ENCODE peak calls at places on chromosomes 5 and 9, in ten cellular contexts. L is stimulated activated CD4-positive, alpha-beta T cell treated with anti-CD3 and anti-CD28 coated beads, Interleukin-4, amount 100 ng/mL, for 48 hours; S is HCT116; G is NCI-H460; Z is HTR-8/SVneo; A is HAP-1; M is astrocyte; Q is fibroblast of lung; B is CD8-positive, alpha-beta T cell; K is right atrium auricular region. Y is an unnamed sample.

GRCh38 chr9:111527347-111527746 is 2.4 kb downstream of the ZNF483 start:
- DNase-seq in L (no peak), K (no peak), A (no peak), S (no peak), Z (no peak), M (peak), G (no peak), B (no peak), Q (no peak), Y (no peak)

GRCh38 chr9:107559499-107560086 is 70.0 kb upstream of the KLF4 start:
- DNase-seq in K (no peak), A (no peak), M (no peak), L (no peak), Q (no peak), B (no peak), G (no peak), Z (no peak), S (no peak), Y (no peak)

GRCh38 chr5:54845567-54845941 is 139.8 kb downstream of the ESM1 start:
- DNase-seq in K (no peak), Z (peak), A (no peak), S (no peak), M (peak), G (no peak), Q (peak), L (no peak), B (no peak), Y (no peak)

GRCh38 chr9:135409286-135410200 is 70.0 kb upstream of the PPP1R26 start:
- DNase-seq in G (no peak), M (no peak), K (no peak), Q (no peak), L (no peak), B (no peak), Z (no peak), A (no peak), S (no peak), Y (no peak)

GRCh38 chr5:149666212-149666852 is 63.8 kb upstream of the PPARGC1B start:
- DNase-seq in L (no peak), S (no peak), Q (peak), Z (no peak), B (no peak), K (no peak), A (no peak), M (peak), G (no peak), Y (no peak)

GRCh38 chr9:96331236-96331947 is 29.4 kb upstream of the HSD17B3 start:
- DNase-seq in S (no peak), A (no peak), L (no peak), M (peak), G (no peak), K (no peak), Z (peak), Q (no peak), B (no peak), Y (no peak)

GRCh38 chr5:89388872-89389271 is 505.9 kb upstream of the MEF2C start:
- DNase-seq in Q (no peak), K (no peak), L (no peak), Z (no peak), G (no peak), S (no peak), B (no peak), A (no peak), M (no peak), Y (no peak)

GRCh38 chr9:127950513-127951210 is 13.0 kb upstream of the DPM2 start:
- DNase-seq in K (no peak), B (no peak), Q (no peak), L (no peak), S (no peak), M (no peak), Z (no peak), A (peak), G (no peak), Y (no peak)

GRCh38 chr5:65394078-65394477 is 87.6 kb downstream of the ADAMTS6 start:
- DNase-seq in S (no peak), B (no peak), Z (peak), L (no peak), A (no peak), M (peak), K (peak), Q (peak), G (no peak), Y (no peak)

GRCh38 chr9:101427337-101427736 is 8.2 kb downstream of the ALDOB start:
- DNase-seq in M (no peak), Z (no peak), A (no peak), G (no peak), L (no peak), Q (no peak), K (no peak), B (no peak), S (no peak), Y (no peak)

GRCh38 chr9:130423272-130423671 is 21.5 kb upstream of the ASS1 start:
- DNase-seq in B (no peak), Q (no peak), L (no peak), S (no peak), K (no peak), G (no peak), Z (no peak), M (no peak), A (no peak), Y (no peak)